ENCODE peak calls at places on chromosome 20, in eight cellular contexts. One of them, this sample, is unnamed.

GRCh38 chr20:32149566-32150170 is 40.2 kb downstream of the TM9SF4 start:
- DNase-seq in upper lobe of right lung: no peak
- DNase-seq in GM13977: no peak
- DNase-seq in adrenal gland: no peak
- DNase-seq in HepG2: no peak
- DNase-seq in progenitor cell of endocrine pancreas: no peak
- DNase-seq in GM20000: no peak
- DNase-seq in dorsolateral prefrontal cortex: no peak
- DNase-seq in this sample: no peak

GRCh38 chr20:34525709-34526416 is 9.6 kb downstream of the DYNLRB1 start:
- DNase-seq in upper lobe of right lung: peak
- DNase-seq in GM13977: no peak
- DNase-seq in adrenal gland: peak
- DNase-seq in HepG2: peak
- DNase-seq in progenitor cell of endocrine pancreas: no peak
- DNase-seq in GM20000: no peak
- DNase-seq in dorsolateral prefrontal cortex: peak
- DNase-seq in this sample: no peak

GRCh38 chr20:23340524-23340923 is 10.1 kb upstream of the NXT1 start:
- DNase-seq in upper lobe of right lung: no peak
- DNase-seq in GM13977: peak
- DNase-seq in adrenal gland: peak
- DNase-seq in HepG2: peak
- DNase-seq in progenitor cell of endocrine pancreas: peak
- DNase-seq in GM20000: no peak
- DNase-seq in dorsolateral prefrontal cortex: peak
- DNase-seq in this sample: peak

GRCh38 chr20:4021905-4022304 is 6.5 kb upstream of the RNF24 start:
- DNase-seq in upper lobe of right lung: no peak
- DNase-seq in GM13977: no peak
- DNase-seq in adrenal gland: no peak
- DNase-seq in HepG2: no peak
- DNase-seq in progenitor cell of endocrine pancreas: no peak
- DNase-seq in GM20000: no peak
- DNase-seq in dorsolateral prefrontal cortex: no peak
- DNase-seq in this sample: no peak

GRCh38 chr20:3374296-3374695 is 33.2 kb downstream of the DNAAF9 start:
- DNase-seq in upper lobe of right lung: no peak
- DNase-seq in GM13977: no peak
- DNase-seq in adrenal gland: no peak
- DNase-seq in HepG2: no peak
- DNase-seq in progenitor cell of endocrine pancreas: no peak
- DNase-seq in GM20000: no peak
- DNase-seq in dorsolateral prefrontal cortex: no peak
- DNase-seq in this sample: no peak

GRCh38 chr20:48015136-48015925 is 230.1 kb upstream of the SULF2 start:
- DNase-seq in upper lobe of right lung: no peak
- DNase-seq in GM13977: no peak
- DNase-seq in adrenal gland: no peak
- DNase-seq in HepG2: no peak
- DNase-seq in progenitor cell of endocrine pancreas: no peak
- DNase-seq in GM20000: no peak
- DNase-seq in dorsolateral prefrontal cortex: no peak
- DNase-seq in this sample: no peak

GRCh38 chr20:34045294-34045693 is 51.6 kb downstream of the RALY start:
- DNase-seq in upper lobe of right lung: no peak
- DNase-seq in GM13977: no peak
- DNase-seq in adrenal gland: peak
- DNase-seq in HepG2: peak
- DNase-seq in progenitor cell of endocrine pancreas: no peak
- DNase-seq in GM20000: no peak
- DNase-seq in dorsolateral prefrontal cortex: no peak
- DNase-seq in this sample: no peak

GRCh38 chr20:50577175-50578018 is 67.2 kb downstream of the PTPN1 start:
- DNase-seq in upper lobe of right lung: no peak
- DNase-seq in GM13977: no peak
- DNase-seq in adrenal gland: peak
- DNase-seq in HepG2: no peak
- DNase-seq in progenitor cell of endocrine pancreas: no peak
- DNase-seq in GM20000: no peak
- DNase-seq in dorsolateral prefrontal cortex: no peak
- DNase-seq in this sample: no peak

GRCh38 chr20:33301192-33301930 is 18.3 kb downstream of the BPIFB1 start:
- DNase-seq in upper lobe of right lung: no peak
- DNase-seq in GM13977: no peak
- DNase-seq in adrenal gland: no peak
- DNase-seq in HepG2: no peak
- DNase-seq in progenitor cell of endocrine pancreas: no peak
- DNase-seq in GM20000: no peak
- DNase-seq in dorsolateral prefrontal cortex: no peak
- DNase-seq in this sample: no peak

GRCh38 chr20:25035924-25036323 is 22.0 kb downstream of the ACSS1 start:
- DNase-seq in upper lobe of right lung: no peak
- DNase-seq in GM13977: no peak
- DNase-seq in adrenal gland: no peak
- DNase-seq in HepG2: no peak
- DNase-seq in progenitor cell of endocrine pancreas: no peak
- DNase-seq in GM20000: no peak
- DNase-seq in dorsolateral prefrontal cortex: no peak
- DNase-seq in this sample: no peak

GRCh38 chr20:20462185-20462584 is 94.3 kb downstream of the INSM1 start:
- DNase-seq in upper lobe of right lung: no peak
- DNase-seq in GM13977: no peak
- DNase-seq in adrenal gland: no peak
- DNase-seq in HepG2: no peak
- DNase-seq in progenitor cell of endocrine pancreas: no peak
- DNase-seq in GM20000: no peak
- DNase-seq in dorsolateral prefrontal cortex: no peak
- DNase-seq in this sample: no peak

GRCh38 chr20:3276400-3277015 is 37.5 kb upstream of the SLC4A11 start:
- DNase-seq in upper lobe of right lung: no peak
- DNase-seq in GM13977: peak
- DNase-seq in adrenal gland: peak
- DNase-seq in HepG2: peak
- DNase-seq in progenitor cell of endocrine pancreas: no peak
- DNase-seq in GM20000: peak
- DNase-seq in dorsolateral prefrontal cortex: no peak
- DNase-seq in this sample: peak

GRCh38 chr20:46206025-46206424 is 87.9 kb downstream of the CD40 start:
- DNase-seq in upper lobe of right lung: peak
- DNase-seq in GM13977: peak
- DNase-seq in adrenal gland: peak
- DNase-seq in HepG2: no peak
- DNase-seq in progenitor cell of endocrine pancreas: no peak
- DNase-seq in GM20000: peak
- DNase-seq in dorsolateral prefrontal cortex: no peak
- DNase-seq in this sample: peak

GRCh38 chr20:53679597-53680309 is 86.1 kb upstream of the ZNF217 start:
- DNase-seq in upper lobe of right lung: no peak
- DNase-seq in GM13977: no peak
- DNase-seq in adrenal gland: no peak
- DNase-seq in HepG2: peak
- DNase-seq in progenitor cell of endocrine pancreas: no peak
- DNase-seq in GM20000: no peak
- DNase-seq in dorsolateral prefrontal cortex: no peak
- DNase-seq in this sample: no peak

GRCh38 chr20:33490023-33490933 is at the start of gene CBFA2T2:
- DNase-seq in upper lobe of right lung: peak
- DNase-seq in GM13977: no peak
- DNase-seq in adrenal gland: peak
- DNase-seq in HepG2: peak
- DNase-seq in progenitor cell of endocrine pancreas: no peak
- DNase-seq in GM20000: peak
- DNase-seq in dorsolateral prefrontal cortex: peak
- DNase-seq in this sample: no peak

GRCh38 chr20:41618807-41619294 is 674 bp upstream of the CHD6 start:
- DNase-seq in upper lobe of right lung: no peak
- DNase-seq in GM13977: no peak
- DNase-seq in adrenal gland: peak
- DNase-seq in HepG2: no peak
- DNase-seq in progenitor cell of endocrine pancreas: no peak
- DNase-seq in GM20000: no peak
- DNase-seq in dorsolateral prefrontal cortex: no peak
- DNase-seq in this sample: no peak

GRCh38 chr20:137668-138131 is 4.7 kb upstream of the DEFB126 start:
- DNase-seq in upper lobe of right lung: no peak
- DNase-seq in GM13977: no peak
- DNase-seq in adrenal gland: no peak
- DNase-seq in HepG2: peak
- DNase-seq in progenitor cell of endocrine pancreas: no peak
- DNase-seq in GM20000: no peak
- DNase-seq in dorsolateral prefrontal cortex: no peak
- DNase-seq in this sample: no peak

GRCh38 chr20:9490171-9490570 is 24.2 kb upstream of the LAMP5 start:
- DNase-seq in upper lobe of right lung: no peak
- DNase-seq in GM13977: no peak
- DNase-seq in adrenal gland: no peak
- DNase-seq in HepG2: no peak
- DNase-seq in progenitor cell of endocrine pancreas: no peak
- DNase-seq in GM20000: no peak
- DNase-seq in dorsolateral prefrontal cortex: no peak
- DNase-seq in this sample: no peak

GRCh38 chr20:9491324-9491723 is 23.1 kb upstream of the LAMP5 start:
- DNase-seq in upper lobe of right lung: no peak
- DNase-seq in GM13977: no peak
- DNase-seq in adrenal gland: no peak
- DNase-seq in HepG2: no peak
- DNase-seq in progenitor cell of endocrine pancreas: no peak
- DNase-seq in GM20000: no peak
- DNase-seq in dorsolateral prefrontal cortex: no peak
- DNase-seq in this sample: no peak

GRCh38 chr20:9485614-9486325 is 28.6 kb upstream of the LAMP5 start:
- DNase-seq in upper lobe of right lung: no peak
- DNase-seq in GM13977: no peak
- DNase-seq in adrenal gland: no peak
- DNase-seq in HepG2: no peak
- DNase-seq in progenitor cell of endocrine pancreas: no peak
- DNase-seq in GM20000: no peak
- DNase-seq in dorsolateral prefrontal cortex: no peak
- DNase-seq in this sample: no peak

GRCh38 chr20:9492067-9492466 is 22.3 kb upstream of the LAMP5 start:
- DNase-seq in upper lobe of right lung: no peak
- DNase-seq in GM13977: no peak
- DNase-seq in adrenal gland: no peak
- DNase-seq in HepG2: no peak
- DNase-seq in progenitor cell of endocrine pancreas: no peak
- DNase-seq in GM20000: no peak
- DNase-seq in dorsolateral prefrontal cortex: no peak
- DNase-seq in this sample: no peak

GRCh38 chr20:9488063-9488462 is 26.3 kb upstream of the LAMP5 start:
- DNase-seq in upper lobe of right lung: no peak
- DNase-seq in GM13977: no peak
- DNase-seq in adrenal gland: no peak
- DNase-seq in HepG2: no peak
- DNase-seq in progenitor cell of endocrine pancreas: no peak
- DNase-seq in GM20000: no peak
- DNase-seq in dorsolateral prefrontal cortex: no peak
- DNase-seq in this sample: no peak
- TF ChIP-seq CTCF in upper lobe of right lung: no peak
- TF ChIP-seq CTCF in GM13977: no peak
- TF ChIP-seq CTCF in adrenal gland: no peak
- TF ChIP-seq CTCF in HepG2: no peak
- TF ChIP-seq CTCF in progenitor cell of endocrine pancreas: no peak
- TF ChIP-seq CTCF in GM20000: no peak
- TF ChIP-seq CTCF in dorsolateral prefrontal cortex: no peak
- TF ChIP-seq CTCF in this sample: no peak

GRCh38 chr20:59403962-59404314 is 103.5 kb downstream of the EDN3 start:
- DNase-seq in upper lobe of right lung: no peak
- DNase-seq in GM13977: no peak
- DNase-seq in adrenal gland: no peak
- DNase-seq in HepG2: no peak
- DNase-seq in progenitor cell of endocrine pancreas: no peak
- DNase-seq in GM20000: peak
- DNase-seq in dorsolateral prefrontal cortex: no peak
- DNase-seq in this sample: no peak
- TF ChIP-seq CTCF in upper lobe of right lung: no peak
- TF ChIP-seq CTCF in GM13977: no peak
- TF ChIP-seq CTCF in adrenal gland: no peak
- TF ChIP-seq CTCF in HepG2: no peak
- TF ChIP-seq CTCF in progenitor cell of endocrine pancreas: peak
- TF ChIP-seq CTCF in GM20000: no peak
- TF ChIP-seq CTCF in dorsolateral prefrontal cortex: no peak
- TF ChIP-seq CTCF in this sample: no peak

GRCh38 chr20:40254023-40254772 is 434.8 kb downstream of the MAFB start:
- DNase-seq in upper lobe of right lung: no peak
- DNase-seq in GM13977: no peak
- DNase-seq in adrenal gland: peak
- DNase-seq in HepG2: no peak
- DNase-seq in progenitor cell of endocrine pancreas: no peak
- DNase-seq in GM20000: no peak
- DNase-seq in dorsolateral prefrontal cortex: no peak
- DNase-seq in this sample: no peak

GRCh38 chr20:40249805-40250204 is 439.2 kb downstream of the MAFB start:
- DNase-seq in upper lobe of right lung: no peak
- DNase-seq in GM13977: no peak
- DNase-seq in adrenal gland: no peak
- DNase-seq in HepG2: no peak
- DNase-seq in progenitor cell of endocrine pancreas: no peak
- DNase-seq in GM20000: no peak
- DNase-seq in dorsolateral prefrontal cortex: no peak
- DNase-seq in this sample: no peak

GRCh38 chr20:40245829-40246228 is 443.2 kb downstream of the MAFB start:
- DNase-seq in upper lobe of right lung: no peak
- DNase-seq in GM13977: no peak
- DNase-seq in adrenal gland: no peak
- DNase-seq in HepG2: no peak
- DNase-seq in progenitor cell of endocrine pancreas: no peak
- DNase-seq in GM20000: no peak
- DNase-seq in dorsolateral prefrontal cortex: no peak
- DNase-seq in this sample: no peak

GRCh38 chr20:40255368-40255767 is 433.7 kb downstream of the MAFB start:
- DNase-seq in upper lobe of right lung: no peak
- DNase-seq in GM13977: no peak
- DNase-seq in adrenal gland: no peak
- DNase-seq in HepG2: no peak
- DNase-seq in progenitor cell of endocrine pancreas: no peak
- DNase-seq in GM20000: no peak
- DNase-seq in dorsolateral prefrontal cortex: no peak
- DNase-seq in this sample: no peak

GRCh38 chr20:40251284-40251932 is 437.6 kb downstream of the MAFB start:
- DNase-seq in upper lobe of right lung: no peak
- DNase-seq in GM13977: peak
- DNase-seq in adrenal gland: peak
- DNase-seq in HepG2: peak
- DNase-seq in progenitor cell of endocrine pancreas: no peak
- DNase-seq in GM20000: peak
- DNase-seq in dorsolateral prefrontal cortex: no peak
- DNase-seq in this sample: peak
- TF ChIP-seq CTCF in upper lobe of right lung: peak
- TF ChIP-seq CTCF in GM13977: peak
- TF ChIP-seq CTCF in adrenal gland: peak
- TF ChIP-seq CTCF in HepG2: peak
- TF ChIP-seq CTCF in progenitor cell of endocrine pancreas: peak
- TF ChIP-seq CTCF in GM20000: peak
- TF ChIP-seq CTCF in dorsolateral prefrontal cortex: no peak
- TF ChIP-seq CTCF in this sample: peak

DNA sequence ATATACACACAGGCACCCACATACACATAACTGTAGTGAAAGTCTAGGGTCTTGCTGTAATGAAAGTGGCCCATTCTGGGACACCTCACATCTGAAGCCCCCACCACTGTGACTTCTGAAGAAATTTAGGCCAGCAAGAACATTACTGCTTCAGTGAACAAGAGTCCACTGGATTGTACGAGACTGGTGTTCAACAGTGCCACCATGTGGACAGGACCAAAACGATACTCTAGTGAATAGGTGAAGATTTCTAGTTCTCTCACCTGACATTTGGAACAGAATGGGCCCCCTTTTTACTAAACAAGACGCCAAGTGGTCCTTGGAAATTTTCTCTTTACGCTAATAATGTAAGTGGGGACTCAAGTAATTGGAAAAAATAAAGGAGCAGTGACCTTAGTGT is 156.9 kb downstream of the MAFB start:
- DNase-seq in upper lobe of right lung: no peak
- DNase-seq in GM13977: no peak
- DNase-seq in adrenal gland: no peak
- DNase-seq in HepG2: peak
- DNase-seq in progenitor cell of endocrine pancreas: no peak
- DNase-seq in GM20000: no peak
- DNase-seq in dorsolateral prefrontal cortex: no peak
- DNase-seq in this sample: no peak
- TF ChIP-seq CTCF in upper lobe of right lung: peak
- TF ChIP-seq CTCF in GM13977: peak
- TF ChIP-seq CTCF in adrenal gland: no peak
- TF ChIP-seq CTCF in HepG2: peak
- TF ChIP-seq CTCF in progenitor cell of endocrine pancreas: peak
- TF ChIP-seq CTCF in GM20000: no peak
- TF ChIP-seq CTCF in dorsolateral prefrontal cortex: no peak
- TF ChIP-seq CTCF in this sample: no peak

This sample was measured in GM13976.